ENCODE peak calls at places on chromosomes 7 and 10, in seven cellular contexts. One of them, this sample, is unnamed.

GRCh38 chr7:105268511-105269392 is 120.0 kb downstream of the SRPK2 start:
- DNase-seq in ovary: no peak
- DNase-seq in memory B cell: no peak
- DNase-seq in AG20443: peak; percentile 64
- DNase-seq in naive thymus-derived CD8-positive, alpha-beta T cell: peak; percentile 51
- DNase-seq in non-pigmented ciliary epithelial cell: peak; percentile 13
- DNase-seq in OCI-M1: peak; percentile 65
- DNase-seq in this sample: no peak

GRCh38 chr10:87054373-87055295 is 34.5 kb downstream of the FAM25A start:
- DNase-seq in ovary: no peak
- DNase-seq in memory B cell: no peak
- DNase-seq in AG20443: peak; percentile 69
- DNase-seq in naive thymus-derived CD8-positive, alpha-beta T cell: no peak
- DNase-seq in non-pigmented ciliary epithelial cell: peak; percentile 64
- DNase-seq in OCI-M1: no peak
- DNase-seq in this sample: peak; percentile 41

GRCh38 chr10:61787170-61787569 is 114.3 kb upstream of the ARID5B start:
- DNase-seq in ovary: no peak
- DNase-seq in memory B cell: no peak
- DNase-seq in AG20443: no peak
- DNase-seq in naive thymus-derived CD8-positive, alpha-beta T cell: no peak
- DNase-seq in non-pigmented ciliary epithelial cell: no peak
- DNase-seq in OCI-M1: no peak
- DNase-seq in this sample: no peak

GRCh38 chr7:55534262-55534915 is 37.9 kb downstream of the VOPP1 start:
- DNase-seq in ovary: no peak
- DNase-seq in memory B cell: peak; percentile 65
- DNase-seq in AG20443: peak; percentile 83
- DNase-seq in naive thymus-derived CD8-positive, alpha-beta T cell: no peak
- DNase-seq in non-pigmented ciliary epithelial cell: peak; percentile 20
- DNase-seq in OCI-M1: peak; percentile 3
- DNase-seq in this sample: no peak

GRCh38 chr10:65891073-65891981 is 1034.5 kb upstream of the LRRTM3 start:
- DNase-seq in ovary: no peak
- DNase-seq in memory B cell: no peak
- DNase-seq in AG20443: no peak
- DNase-seq in naive thymus-derived CD8-positive, alpha-beta T cell: no peak
- DNase-seq in non-pigmented ciliary epithelial cell: no peak
- DNase-seq in OCI-M1: peak; percentile 83
- DNase-seq in this sample: no peak

GRCh38 chr7:44218418-44219201 is 17.8 kb downstream of the YKT6 start:
- DNase-seq in ovary: no peak
- DNase-seq in memory B cell: no peak
- DNase-seq in AG20443: no peak
- DNase-seq in naive thymus-derived CD8-positive, alpha-beta T cell: no peak
- DNase-seq in non-pigmented ciliary epithelial cell: no peak
- DNase-seq in OCI-M1: no peak
- DNase-seq in this sample: no peak

GRCh38 chr7:115008465-115009114 is 86.7 kb downstream of the MDFIC start:
- DNase-seq in ovary: peak; percentile 80
- DNase-seq in memory B cell: no peak
- DNase-seq in AG20443: peak; percentile 57
- DNase-seq in naive thymus-derived CD8-positive, alpha-beta T cell: no peak
- DNase-seq in non-pigmented ciliary epithelial cell: no peak
- DNase-seq in OCI-M1: no peak
- DNase-seq in this sample: peak; percentile 45

GRCh38 chr10:7340179-7340874 is 70.5 kb downstream of the SFMBT2 start:
- DNase-seq in ovary: no peak
- DNase-seq in memory B cell: no peak
- DNase-seq in AG20443: no peak
- DNase-seq in naive thymus-derived CD8-positive, alpha-beta T cell: no peak
- DNase-seq in non-pigmented ciliary epithelial cell: no peak
- DNase-seq in OCI-M1: no peak
- DNase-seq in this sample: no peak